ENCODE peak calls at places on chromosomes 2 and 18, in five cellular contexts. One of them, this sample, is unnamed.

GRCh38 chr18:63395503-63395902 is 26.8 kb downstream of the VPS4B start:
- DNase-seq in stomach: no peak
- DNase-seq in GM13977: no peak
- DNase-seq in nephron progenitor cell: no peak
- DNase-seq in pancreas: no peak
- DNase-seq in this sample: no peak

GRCh38 chr2:108330971-108331370 is 42.3 kb downstream of the SULT1C2 start:
- DNase-seq in stomach: no peak
- DNase-seq in GM13977: no peak
- DNase-seq in nephron progenitor cell: no peak
- DNase-seq in pancreas: no peak
- DNase-seq in this sample: no peak

GRCh38 chr18:34801769-34802168 is 91.7 kb downstream of the DTNA start:
- DNase-seq in stomach: no peak
- DNase-seq in GM13977: no peak
- DNase-seq in nephron progenitor cell: no peak
- DNase-seq in pancreas: no peak
- DNase-seq in this sample: no peak

GRCh38 chr2:128279786-128280701 is 38.6 kb downstream of the HS6ST1 start:
- DNase-seq in stomach: no peak
- DNase-seq in GM13977: no peak
- DNase-seq in nephron progenitor cell: no peak
- DNase-seq in pancreas: peak; percentile 13
- DNase-seq in this sample: no peak

GRCh38 chr2:103009861-103010260 is 248.0 kb downstream of the TMEM182 start:
- DNase-seq in stomach: no peak
- DNase-seq in GM13977: no peak
- DNase-seq in nephron progenitor cell: no peak
- DNase-seq in pancreas: no peak
- DNase-seq in this sample: no peak

GRCh38 chr2:158730621-158730905 is 64.6 kb upstream of the DAPL1 start:
- DNase-seq in stomach: no peak
- DNase-seq in GM13977: no peak
- DNase-seq in nephron progenitor cell: no peak
- DNase-seq in pancreas: no peak
- DNase-seq in this sample: no peak

GRCh38 chr2:177161741-177162440 is 50.7 kb upstream of the HNRNPA3 start:
- DNase-seq in stomach: no peak
- DNase-seq in GM13977: no peak
- DNase-seq in nephron progenitor cell: no peak
- DNase-seq in pancreas: no peak
- DNase-seq in this sample: no peak

GRCh38 chr18:69944434-69944833 is 3.2 kb downstream of the CD226 start:
- DNase-seq in stomach: no peak
- DNase-seq in GM13977: no peak
- DNase-seq in nephron progenitor cell: no peak
- DNase-seq in pancreas: no peak
- DNase-seq in this sample: no peak

GRCh38 chr2:133780099-133780996 is 212.1 kb upstream of the NCKAP5 start:
- DNase-seq in stomach: peak; percentile 60
- DNase-seq in GM13977: peak; percentile 31
- DNase-seq in nephron progenitor cell: peak; percentile 73
- DNase-seq in pancreas: peak; percentile 18
- DNase-seq in this sample: peak; percentile 68

GRCh38 chr2:200086911-200087310 is 131.5 kb downstream of the MAIP1 start:
- DNase-seq in stomach: no peak
- DNase-seq in GM13977: no peak
- DNase-seq in nephron progenitor cell: no peak
- DNase-seq in pancreas: no peak
- DNase-seq in this sample: no peak

GRCh38 chr2:191051177-191051576 is 37.2 kb upstream of the STAT1 start:
- DNase-seq in stomach: no peak
- DNase-seq in GM13977: no peak
- DNase-seq in nephron progenitor cell: no peak
- DNase-seq in pancreas: no peak
- DNase-seq in this sample: no peak

GRCh38 chr2:199405241-199405640 is 52.5 kb downstream of the SATB2 start:
- DNase-seq in stomach: no peak
- DNase-seq in GM13977: no peak
- DNase-seq in nephron progenitor cell: no peak
- DNase-seq in pancreas: no peak
- DNase-seq in this sample: no peak

GRCh38 chr2:32009479-32010256 is 1.1 kb downstream of the MEMO1 start:
- DNase-seq in stomach: peak; percentile 33
- DNase-seq in GM13977: peak; percentile 47
- DNase-seq in nephron progenitor cell: peak; percentile 52
- DNase-seq in pancreas: peak; percentile 45
- DNase-seq in this sample: peak; percentile 44

GRCh38 chr2:152615177-152615576 is 102.1 kb downstream of the PRPF40A start:
- DNase-seq in stomach: no peak
- DNase-seq in GM13977: no peak
- DNase-seq in nephron progenitor cell: no peak
- DNase-seq in pancreas: no peak
- DNase-seq in this sample: no peak

GRCh38 chr18:63975632-63976031 is 5.8 kb downstream of the SERPINB8 start:
- DNase-seq in stomach: no peak
- DNase-seq in GM13977: no peak
- DNase-seq in nephron progenitor cell: no peak
- DNase-seq in pancreas: no peak
- DNase-seq in this sample: no peak

GRCh38 chr2:72778410-72778809 is 47.4 kb downstream of the EXOC6B start:
- DNase-seq in stomach: no peak
- DNase-seq in GM13977: no peak
- DNase-seq in nephron progenitor cell: no peak
- DNase-seq in pancreas: no peak
- DNase-seq in this sample: no peak

GRCh38 chr2:23412556-23413155 is 27.7 kb downstream of the KLHL29 start:
- DNase-seq in stomach: no peak
- DNase-seq in GM13977: no peak
- DNase-seq in nephron progenitor cell: no peak
- DNase-seq in pancreas: no peak
- DNase-seq in this sample: no peak

GRCh38 chr2:207531024-207531411 is 1.3 kb downstream of the CREB1 start:
- DNase-seq in stomach: no peak
- DNase-seq in GM13977: peak; percentile 47
- DNase-seq in nephron progenitor cell: no peak
- DNase-seq in pancreas: no peak
- DNase-seq in this sample: no peak

GRCh38 chr18:74493689-74494088 is 2.5 kb upstream of the CNDP2 start:
- DNase-seq in stomach: peak; percentile 63
- DNase-seq in GM13977: peak; percentile 58
- DNase-seq in nephron progenitor cell: peak; percentile 31
- DNase-seq in pancreas: peak; percentile 64
- DNase-seq in this sample: peak; percentile 53
- TF ChIP-seq CTCF in stomach: no peak
- TF ChIP-seq CTCF in GM13977: peak; percentile 73
- TF ChIP-seq CTCF in nephron progenitor cell: peak; percentile 49
- TF ChIP-seq CTCF in pancreas: peak; percentile 11
- TF ChIP-seq CTCF in this sample: no peak

DNA sequence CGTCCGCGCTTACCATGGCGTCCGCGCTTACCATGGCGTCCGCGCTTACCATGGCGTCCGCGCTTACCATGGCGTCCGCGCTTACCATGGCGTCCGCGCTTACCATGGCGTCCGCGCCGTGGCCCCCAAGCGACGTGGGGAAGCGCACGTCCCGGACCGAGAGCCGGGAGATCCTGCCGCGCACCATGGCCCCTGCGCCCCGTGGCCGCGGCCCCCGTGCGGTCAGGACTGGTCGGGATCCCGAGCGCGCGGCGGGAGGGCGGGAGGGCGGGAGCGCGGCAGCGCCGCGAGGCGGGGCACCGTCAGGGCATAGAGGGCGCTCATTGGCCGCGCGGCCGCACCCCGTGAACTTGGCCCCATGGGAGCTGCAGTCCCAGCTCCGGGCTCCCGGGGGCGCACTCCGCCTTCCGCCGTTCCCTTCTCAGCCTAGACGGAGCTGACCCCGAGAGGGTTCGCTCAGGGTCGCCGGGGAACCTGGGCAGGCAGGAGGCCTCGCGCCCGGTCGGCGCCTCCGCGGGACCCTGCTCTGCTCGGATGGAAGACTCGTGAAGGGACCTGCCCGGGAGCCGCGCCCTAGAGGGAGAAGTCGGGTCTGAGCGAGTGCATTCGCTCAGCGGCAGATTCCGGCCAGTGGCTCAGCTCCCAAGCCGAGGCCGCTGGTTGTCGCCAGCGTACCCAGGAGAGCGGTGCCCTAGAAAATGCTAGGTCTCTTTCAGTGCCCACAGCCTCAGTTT is at the start of gene ENOSF1:
- DNase-seq in stomach: peak; percentile 90
- DNase-seq in GM13977: peak; percentile 93
- DNase-seq in nephron progenitor cell: peak; percentile 85
- DNase-seq in pancreas: peak; percentile 85
- DNase-seq in this sample: peak; percentile 94
- TF ChIP-seq CTCF in stomach: no peak
- TF ChIP-seq CTCF in GM13977: peak; percentile 88
- TF ChIP-seq CTCF in nephron progenitor cell: peak; percentile 74
- TF ChIP-seq CTCF in pancreas: peak; percentile 94
- TF ChIP-seq CTCF in this sample: peak; percentile 92

GRCh38 chr2:290090-290722 is 2.3 kb upstream of the ALKAL2 start:
- DNase-seq in stomach: peak; percentile 79
- DNase-seq in GM13977: peak; percentile 51
- DNase-seq in nephron progenitor cell: peak; percentile 73
- DNase-seq in pancreas: peak; percentile 82
- DNase-seq in this sample: peak; percentile 81
- TF ChIP-seq CTCF in stomach: no peak
- TF ChIP-seq CTCF in GM13977: peak; percentile 81
- TF ChIP-seq CTCF in nephron progenitor cell: peak; percentile 61
- TF ChIP-seq CTCF in pancreas: peak; percentile 52
- TF ChIP-seq CTCF in this sample: no peak

GRCh38 chr2:11681722-11682589 is 12.0 kb upstream of the NTSR2 start:
- DNase-seq in stomach: peak; percentile 57
- DNase-seq in GM13977: peak; percentile 85
- DNase-seq in nephron progenitor cell: peak; percentile 76
- DNase-seq in pancreas: no peak
- DNase-seq in this sample: peak; percentile 53

GRCh38 chr2:11683966-11684365 is 14.0 kb upstream of the NTSR2 start:
- DNase-seq in stomach: peak; percentile 17
- DNase-seq in GM13977: no peak
- DNase-seq in nephron progenitor cell: no peak
- DNase-seq in pancreas: no peak
- DNase-seq in this sample: no peak

GRCh38 chr2:11682590-11682915 is 12.6 kb upstream of the NTSR2 start:
- DNase-seq in stomach: peak; percentile 1
- DNase-seq in GM13977: no peak
- DNase-seq in nephron progenitor cell: no peak
- DNase-seq in pancreas: no peak
- DNase-seq in this sample: no peak

GRCh38 chr2:11684894-11685460 is 15.0 kb upstream of the NTSR2 start:
- DNase-seq in stomach: no peak
- DNase-seq in GM13977: no peak
- DNase-seq in nephron progenitor cell: no peak
- DNase-seq in pancreas: no peak
- DNase-seq in this sample: no peak

GRCh38 chr2:11683486-11683885 is 13.5 kb upstream of the NTSR2 start:
- DNase-seq in stomach: peak; percentile 24
- DNase-seq in GM13977: no peak
- DNase-seq in nephron progenitor cell: no peak
- DNase-seq in pancreas: no peak
- DNase-seq in this sample: no peak
- TF ChIP-seq CTCF in stomach: no peak
- TF ChIP-seq CTCF in GM13977: no peak
- TF ChIP-seq CTCF in nephron progenitor cell: no peak
- TF ChIP-seq CTCF in pancreas: no peak
- TF ChIP-seq CTCF in this sample: no peak

DNA sequence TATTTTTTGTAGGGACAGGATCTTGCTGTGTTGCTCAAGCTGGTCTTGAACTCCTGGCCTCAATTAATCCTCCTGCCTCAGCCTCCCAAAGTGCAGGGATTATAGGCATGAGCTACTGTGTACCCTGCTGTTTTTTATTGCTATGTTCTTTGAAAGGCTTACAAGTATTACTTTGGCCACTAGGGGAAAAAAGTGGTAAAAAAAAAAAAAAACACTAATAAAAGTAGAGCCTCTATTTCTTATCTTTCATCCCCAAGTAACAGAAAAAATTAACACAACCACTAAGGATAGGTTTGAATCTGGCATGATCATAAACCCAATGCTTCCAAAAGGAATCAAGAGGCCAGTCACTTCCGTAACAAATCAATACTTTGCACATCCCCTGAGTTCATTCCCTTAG is 11.6 kb downstream of the NOL10 start:
- DNase-seq in stomach: no peak
- DNase-seq in GM13977: no peak
- DNase-seq in nephron progenitor cell: no peak
- DNase-seq in pancreas: no peak
- DNase-seq in this sample: no peak
- TF ChIP-seq CTCF in stomach: no peak
- TF ChIP-seq CTCF in GM13977: no peak
- TF ChIP-seq CTCF in nephron progenitor cell: peak; percentile 19
- TF ChIP-seq CTCF in pancreas: no peak
- TF ChIP-seq CTCF in this sample: peak; percentile 75

GRCh38 chr18:59839931-59840685 is 59.7 kb upstream of the PMAIP1 start:
- DNase-seq in stomach: no peak
- DNase-seq in GM13977: no peak
- DNase-seq in nephron progenitor cell: no peak
- DNase-seq in pancreas: no peak
- DNase-seq in this sample: no peak
- TF ChIP-seq CTCF in stomach: no peak
- TF ChIP-seq CTCF in GM13977: no peak
- TF ChIP-seq CTCF in nephron progenitor cell: no peak
- TF ChIP-seq CTCF in pancreas: no peak
- TF ChIP-seq CTCF in this sample: no peak

GRCh38 chr2:75053484-75054112 is 95.2 kb downstream of the POLE4 start:
- DNase-seq in stomach: no peak
- DNase-seq in GM13977: peak; percentile 47
- DNase-seq in nephron progenitor cell: peak; percentile 62
- DNase-seq in pancreas: peak; percentile 20
- DNase-seq in this sample: peak; percentile 47
- TF ChIP-seq CTCF in stomach: no peak
- TF ChIP-seq CTCF in GM13977: peak; percentile 72
- TF ChIP-seq CTCF in nephron progenitor cell: peak; percentile 81
- TF ChIP-seq CTCF in pancreas: peak; percentile 23
- TF ChIP-seq CTCF in this sample: peak; percentile 82

DNA sequence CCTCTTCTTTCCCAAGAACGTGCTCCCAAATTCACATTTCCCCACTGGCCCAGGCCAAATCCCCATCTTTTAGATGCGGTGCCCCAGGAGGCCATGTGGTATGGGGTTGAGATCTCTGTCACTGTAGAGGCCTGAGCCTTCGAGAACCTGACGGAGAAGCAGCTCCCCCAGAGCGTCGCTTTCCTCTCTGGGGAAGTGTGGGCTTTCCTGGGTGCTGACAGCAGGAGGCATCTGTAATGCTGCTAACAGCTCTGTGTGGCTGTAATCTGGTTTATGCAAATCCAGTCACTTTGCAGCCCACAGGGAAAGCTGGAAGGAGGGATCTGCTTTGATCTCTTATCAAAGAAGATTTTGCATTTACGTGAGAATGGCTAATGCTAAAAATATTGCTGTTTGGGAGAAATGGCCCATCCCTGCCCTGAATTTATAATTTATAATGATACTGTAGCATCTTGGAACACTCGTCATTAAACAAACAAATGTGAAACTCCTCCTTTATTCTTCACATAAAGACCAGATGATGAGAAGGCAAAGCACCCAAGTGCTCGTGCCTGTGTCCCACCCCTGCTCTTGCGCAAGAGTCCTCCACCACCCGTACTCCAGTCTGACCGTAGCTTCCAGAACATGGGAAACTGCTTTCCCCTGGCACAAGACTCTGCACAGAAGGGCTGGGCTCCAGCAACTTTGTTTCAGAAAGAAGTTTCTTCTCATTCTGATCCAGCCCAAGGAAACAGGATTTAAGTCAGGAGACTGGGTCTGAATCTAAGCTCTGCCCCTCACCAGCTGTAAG is 109.9 kb upstream of the EPC2 start:
- DNase-seq in stomach: no peak
- DNase-seq in GM13977: no peak
- DNase-seq in nephron progenitor cell: no peak
- DNase-seq in pancreas: no peak
- DNase-seq in this sample: no peak
- TF ChIP-seq CTCF in stomach: no peak
- TF ChIP-seq CTCF in GM13977: no peak
- TF ChIP-seq CTCF in nephron progenitor cell: no peak
- TF ChIP-seq CTCF in pancreas: no peak
- TF ChIP-seq CTCF in this sample: no peak